ENCODE peak calls at places on chromosomes 11 and 22, in ten cellular contexts. L is body of pancreas, W is brain microvascular endothelial cell, O is fibroblast of the aortic adventitia, E is bronchial epithelial cell, D is cardiac muscle cell, B is choroid plexus epithelial cell, R is GM12865, J is SK-N-SH, C is gastrocnemius medialis. P is an unnamed sample.

GRCh38 chr22:36758792-36759271 is 17.1 kb downstream of the IFT27 start:
- DNase-seq in J (no peak), B (no peak), D (no peak), W (no peak), C (no peak), L (peak), E (no peak), O (no peak), R (no peak), P (no peak)

GRCh38 chr11:69531071-69531716 is 49.7 kb downstream of the LINC01488 start:
- DNase-seq in C (no peak), E (no peak), L (no peak), J (no peak), O (no peak), W (no peak), B (no peak), D (no peak), R (no peak), P (no peak)

GRCh38 chr11:118144301-118144701 is 8.3 kb downstream of the SCN4B start:
- DNase-seq in C (no peak), W (no peak), B (no peak), R (no peak), J (no peak), O (no peak), D (no peak), L (no peak), E (no peak), P (no peak)

GRCh38 chr22:40797427-40797826 is 21.7 kb downstream of the SLC25A17 start:
- DNase-seq in J (no peak), L (no peak), R (no peak), E (peak), B (peak), W (no peak), O (peak), C (no peak), D (no peak), P (no peak)

GRCh38 chr22:45672564-45673481 is 1.2 kb downstream of the ATXN10 start:
- DNase-seq in C (no peak), O (peak), J (no peak), R (no peak), L (no peak), W (no peak), D (no peak), B (no peak), E (no peak), P (no peak)

GRCh38 chr22:48744283-48744641 is 1083.4 kb downstream of the BRD1 start:
- DNase-seq in L (no peak), O (no peak), R (no peak), B (no peak), D (no peak), C (no peak), W (no peak), J (no peak), E (no peak), P (no peak)

GRCh38 chr22:39556970-39557811 is 13.4 kb upstream of the CACNA1I start:
- DNase-seq in C (no peak), J (peak), L (no peak), O (no peak), D (peak), R (no peak), W (no peak), E (no peak), B (peak), P (no peak)

GRCh38 chr11:70587095-70587389 is 188.7 kb downstream of the CTTN start:
- DNase-seq in J (no peak), O (no peak), R (no peak), C (no peak), W (no peak), D (peak), L (no peak), E (peak), B (no peak), P (no peak)

GRCh38 chr22:42066133-42066761 is 4.4 kb downstream of the NAGA start:
- DNase-seq in W (no peak), L (no peak), B (no peak), E (no peak), C (no peak), D (no peak), R (no peak), O (no peak), J (no peak), P (no peak)

GRCh38 chr22:19109198-19110063 is 12.8 kb downstream of the DGCR2 start:
- DNase-seq in O (peak), J (no peak), L (peak), E (peak), W (no peak), C (peak), D (peak), B (peak), R (peak), P (peak)

GRCh38 chr22:41197046-41197807 is 7.9 kb upstream of the L3MBTL2 start:
- DNase-seq in O (peak), E (peak), L (peak), J (peak), B (peak), R (peak), W (peak), C (peak), D (peak), P (no peak)

GRCh38 chr11:65572356-65573043 is at the start of gene FAM89B:
- DNase-seq in L (peak), C (peak), E (peak), D (peak), W (peak), R (peak), O (peak), J (peak), B (peak), P (no peak)

GRCh38 chr22:27487600-27488450 is 313.7 kb downstream of the MN1 start:
- DNase-seq in W (peak), J (no peak), O (peak), B (peak), D (no peak), E (no peak), L (no peak), C (no peak), R (no peak), P (no peak)

GRCh38 chr11:62665630-62666258 is 632 bp downstream of the CSKMT start:
- DNase-seq in W (peak), J (peak), R (peak), B (peak), C (peak), E (no peak), O (peak), D (peak), L (peak), P (no peak)
- TF ChIP-seq CTCF in W (no peak), J (no peak), R (no peak), B (no peak), C (no peak), E (no peak), O (no peak), D (no peak), L (no peak), P (no peak)

GRCh38 chr22:44597616-44598015 is 99.6 kb upstream of the RTL6 start:
- DNase-seq in L (peak), J (peak), R (no peak), D (no peak), B (no peak), W (no peak), C (peak), O (no peak), E (no peak), P (no peak)
- H3K4me3 ChIP-seq in L (no peak), J (no peak), R (no peak), D (no peak), B (no peak), W (no peak), C (no peak), O (no peak), E (no peak), P (no peak)

GRCh38 chr11:33208150-33208549 is 46.9 kb upstream of the CSTF3 start:
- DNase-seq in D (no peak), R (no peak), L (no peak), J (no peak), O (no peak), C (no peak), W (no peak), E (no peak), B (no peak), P (no peak)
- TF ChIP-seq CTCF in D (no peak), R (no peak), L (no peak), J (no peak), O (no peak), C (no peak), W (no peak), E (no peak), B (no peak), P (no peak)

DNA sequence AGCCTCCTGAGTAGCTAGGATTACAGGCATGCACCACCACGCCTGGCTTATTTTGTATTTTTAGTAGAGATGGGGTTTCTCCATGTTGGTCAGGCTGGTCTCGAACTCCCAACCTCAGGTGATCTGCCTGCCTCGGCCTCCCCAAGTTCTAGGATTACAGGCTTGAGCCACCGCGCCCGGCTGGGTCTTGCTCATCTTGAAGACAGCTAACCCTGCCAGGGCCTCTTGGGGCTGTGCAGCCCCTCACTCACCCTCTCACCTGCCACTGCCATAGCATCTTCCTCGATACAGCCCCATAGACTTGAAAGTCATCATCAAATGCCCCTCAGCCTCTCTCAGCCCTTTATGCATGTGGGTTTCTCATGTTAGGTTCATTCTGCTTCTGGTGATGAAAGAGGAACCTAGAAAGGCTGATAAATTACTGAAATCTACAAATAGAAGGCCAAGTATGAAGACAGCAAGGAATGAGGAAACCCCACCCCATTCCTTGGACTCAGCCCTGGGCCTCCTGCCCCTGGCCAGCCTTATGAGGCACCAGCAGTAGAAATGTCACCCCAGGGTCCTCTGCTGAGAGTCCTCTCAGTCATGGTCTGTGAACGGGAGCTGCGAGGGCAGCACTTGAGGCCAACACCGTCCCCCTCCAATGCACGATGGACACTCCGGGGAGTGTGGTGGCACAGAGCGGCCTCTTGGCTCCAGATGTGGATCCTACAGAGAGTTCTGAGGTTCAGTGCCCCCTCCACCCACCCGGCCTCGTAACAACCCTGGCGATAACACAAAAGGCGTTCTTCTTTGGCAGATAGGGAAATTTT is 24.8 kb downstream of the SCGB1A1 start:
- DNase-seq in C (peak), B (no peak), J (peak), L (no peak), D (peak), R (no peak), O (peak), E (no peak), W (no peak), P (no peak)
- H3K4me3 ChIP-seq in C (peak), B (no peak), J (peak), L (no peak), D (no peak), R (peak), O (peak), E (no peak), W (peak), P (no peak)

GRCh38 chr11:68436162-68436888 is 24.2 kb upstream of the PPP6R3 start:
- DNase-seq in L (no peak), O (no peak), W (no peak), C (no peak), J (no peak), D (no peak), B (no peak), E (no peak), R (no peak), P (no peak)

GRCh38 chr11:68439355-68440065 is 21.0 kb upstream of the PPP6R3 start:
- DNase-seq in R (no peak), L (no peak), D (no peak), E (no peak), J (no peak), W (no peak), C (no peak), O (no peak), B (peak), P (no peak)

GRCh38 chr11:68438658-68439259 is 21.8 kb upstream of the PPP6R3 start:
- DNase-seq in L (no peak), C (no peak), E (no peak), J (no peak), R (no peak), B (no peak), W (no peak), O (no peak), D (no peak), P (no peak)

GRCh38 chr11:68437927-68438657 is 22.5 kb upstream of the PPP6R3 start:
- DNase-seq in E (no peak), W (no peak), L (no peak), B (no peak), J (no peak), O (no peak), R (no peak), D (no peak), C (no peak), P (no peak)

DNA sequence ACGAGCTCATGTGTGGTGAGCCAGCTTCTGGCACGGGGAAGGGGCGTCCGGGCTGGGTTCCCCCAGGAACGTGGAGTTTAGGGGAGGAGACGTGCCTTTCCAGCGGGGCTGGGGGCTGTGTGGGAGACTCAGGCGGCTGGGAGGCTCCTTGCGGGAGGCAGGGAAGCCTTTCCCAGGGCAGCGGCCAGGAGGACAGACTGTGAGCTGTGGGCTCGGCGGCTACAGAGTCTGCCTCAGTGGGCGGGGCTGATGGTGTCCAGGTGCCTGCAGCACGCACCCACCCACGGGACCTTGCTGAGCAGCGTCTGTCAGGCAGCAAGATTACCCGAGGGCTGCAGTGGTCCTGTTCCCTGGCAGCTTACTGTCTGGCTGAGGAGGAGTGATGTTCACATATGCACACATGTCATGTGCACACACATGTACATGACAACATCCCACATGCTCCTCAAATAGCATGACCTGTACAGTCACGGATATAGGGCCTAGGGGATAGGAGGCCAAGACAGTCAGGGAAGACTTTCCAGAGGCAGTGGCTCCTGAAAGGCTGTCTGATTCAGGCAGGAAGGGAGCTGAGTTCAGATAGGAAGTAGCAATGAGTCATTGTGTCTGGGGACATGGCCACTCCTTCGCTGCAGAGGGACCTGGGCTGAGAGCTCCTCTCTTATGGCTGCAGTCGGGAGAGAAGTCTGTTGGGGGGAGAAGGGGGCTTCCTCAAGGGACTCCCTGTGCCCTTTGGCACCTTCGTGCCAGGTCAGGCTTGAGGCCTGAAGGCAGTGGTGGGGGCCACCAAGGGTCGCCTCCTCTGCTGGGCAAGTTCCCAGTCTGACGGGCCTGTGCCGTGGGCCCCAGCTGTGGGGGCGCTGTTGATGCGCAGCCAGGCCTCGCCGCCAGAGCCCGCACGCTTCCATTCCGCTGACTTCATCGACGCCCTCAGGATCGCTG is 23.3 kb upstream of the PPP6R3 start:
- DNase-seq in D (peak), B (peak), R (no peak), C (peak), O (peak), W (peak), J (no peak), E (peak), L (no peak), P (no peak)
- TF ChIP-seq CTCF in D (peak), B (no peak), R (no peak), C (no peak), O (no peak), W (peak), J (no peak), E (no peak), L (no peak), P (no peak)

GRCh38 chr11:15635501-15635900 is 520.8 kb downstream of the INSC start:
- DNase-seq in B (no peak), J (no peak), W (no peak), D (no peak), O (no peak), R (no peak), E (no peak), C (no peak), L (no peak), P (no peak)

GRCh38 chr11:15638386-15638787 is 523.7 kb downstream of the INSC start:
- DNase-seq in O (no peak), R (no peak), B (no peak), J (no peak), L (no peak), C (peak), W (no peak), D (no peak), E (no peak), P (no peak)

GRCh38 chr11:15645201-15645600 is 530.5 kb downstream of the INSC start:
- DNase-seq in R (no peak), O (no peak), B (no peak), C (no peak), E (no peak), L (no peak), J (no peak), W (no peak), D (no peak), P (no peak)

GRCh38 chr11:15636520-15637065 is 521.9 kb downstream of the INSC start:
- DNase-seq in W (no peak), O (no peak), R (no peak), D (no peak), L (no peak), B (no peak), J (no peak), E (no peak), C (no peak), P (no peak)

GRCh38 chr11:15641191-15641810 is 526.6 kb downstream of the INSC start:
- DNase-seq in O (no peak), L (no peak), C (no peak), J (no peak), W (no peak), E (no peak), B (no peak), D (no peak), R (peak), P (no peak)
- H3K4me3 ChIP-seq in O (no peak), L (no peak), C (no peak), J (no peak), W (no peak), E (no peak), B (no peak), D (no peak), R (no peak), P (no peak)

GRCh38 chr11:9656864-9657263 is 7.0 kb upstream of the SWAP70 start:
- DNase-seq in C (no peak), W (no peak), L (no peak), R (no peak), O (no peak), D (no peak), B (no peak), J (no peak), E (no peak), P (no peak)

GRCh38 chr11:9653871-9654270 is 10.0 kb upstream of the SWAP70 start:
- DNase-seq in B (no peak), O (no peak), J (no peak), R (no peak), C (no peak), D (no peak), E (no peak), L (no peak), W (no peak), P (no peak)

GRCh38 chr11:9662273-9662672 is 1.6 kb upstream of the SWAP70 start:
- DNase-seq in E (no peak), L (no peak), J (no peak), D (no peak), B (peak), R (peak), W (no peak), C (no peak), O (no peak), P (no peak)

GRCh38 chr11:9660886-9661285 is 3.0 kb upstream of the SWAP70 start:
- DNase-seq in W (no peak), C (no peak), B (peak), E (peak), O (no peak), R (no peak), J (no peak), L (no peak), D (peak), P (no peak)

DNA sequence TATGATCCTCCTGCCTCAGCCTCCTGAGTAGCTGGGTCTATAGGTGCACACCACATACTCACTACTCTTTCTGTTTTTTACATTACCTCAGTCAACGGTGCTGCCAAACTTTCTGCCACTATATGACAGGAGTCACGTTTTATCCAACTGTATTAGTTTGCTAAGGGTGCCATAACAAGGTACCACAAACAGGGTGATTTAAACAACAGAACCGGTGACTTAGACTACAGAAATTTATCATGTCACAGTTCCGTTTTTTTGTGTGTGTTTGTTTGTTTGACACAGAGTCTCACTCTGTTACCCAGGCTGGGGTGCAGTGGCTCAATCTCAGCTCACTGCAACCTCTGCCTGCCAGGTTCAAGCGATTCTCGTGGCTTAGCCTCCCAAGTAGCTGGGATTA is 6.3 kb upstream of the SWAP70 start:
- DNase-seq in C (no peak), D (no peak), J (no peak), W (no peak), B (no peak), L (no peak), E (no peak), R (no peak), O (no peak), P (no peak)
- TF ChIP-seq CTCF in C (no peak), D (no peak), J (no peak), W (no peak), B (no peak), L (no peak), E (no peak), R (no peak), O (no peak), P (no peak)

GRCh38 chr11:75429902-75430691 is 2.9 kb downstream of the KLHL35 start:
- DNase-seq in J (peak), W (peak), R (peak), L (peak), C (peak), O (peak), D (peak), B (peak), E (peak), P (no peak)
- H3K4me3 ChIP-seq in J (peak), W (peak), R (peak), L (no peak), C (peak), O (peak), D (peak), B (peak), E (peak), P (peak)

GRCh38 chr22:50569041-50569459 is 6.3 kb upstream of the SYCE3 start:
- DNase-seq in J (no peak), W (no peak), D (no peak), R (no peak), B (no peak), O (no peak), E (no peak), C (no peak), L (peak), P (no peak)
- TF ChIP-seq CTCF in J (no peak), W (no peak), D (no peak), R (no peak), B (no peak), O (no peak), E (no peak), C (no peak), L (no peak), P (no peak)

DNA sequence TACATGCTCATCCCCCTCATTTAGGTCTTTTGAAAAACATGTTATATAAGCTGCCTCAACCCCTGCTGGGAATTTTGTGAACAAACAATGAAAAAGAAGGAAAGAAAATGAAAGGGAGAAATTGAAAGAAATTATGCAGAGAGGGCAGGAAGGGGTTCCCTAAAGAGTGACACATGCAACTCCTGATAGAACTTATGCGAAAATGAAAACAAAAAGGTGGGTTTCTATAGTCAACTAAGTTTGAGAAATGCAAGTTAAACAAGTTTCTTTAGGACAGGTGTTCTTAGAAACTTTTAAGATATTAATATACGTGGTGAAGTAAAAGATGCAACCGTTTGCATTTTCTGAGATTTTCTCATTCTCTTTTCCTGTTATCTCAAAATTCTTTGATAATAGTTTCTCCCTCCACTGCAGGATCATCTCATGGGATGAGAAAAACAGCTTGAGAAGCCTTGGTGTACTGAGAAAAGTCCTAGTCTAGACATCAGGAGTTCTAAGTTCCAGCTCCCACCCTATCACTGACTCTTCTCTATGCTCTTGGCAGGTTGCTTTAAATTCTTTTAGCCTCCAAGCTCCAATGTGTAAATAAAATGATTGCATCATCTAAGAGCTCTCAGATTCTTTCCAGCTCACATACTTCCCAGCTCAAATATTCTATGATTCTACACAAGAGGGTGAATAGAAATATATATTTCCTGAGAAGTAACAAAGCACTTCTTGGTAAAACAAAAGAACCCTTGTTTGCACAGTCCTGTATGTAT is 109.2 kb downstream of the FAM76B start:
- DNase-seq in O (peak), E (peak), C (no peak), W (peak), J (no peak), R (peak), B (peak), L (no peak), D (peak), P (no peak)
- H3K4me3 ChIP-seq in O (no peak), E (no peak), C (no peak), W (no peak), J (no peak), R (no peak), B (no peak), L (no peak), D (no peak), P (no peak)

P was measured in GM12864.